ENCODE peak calls at places on chromosomes 6 and 20, in four cellular contexts. D, R, S and B are unnamed samples.

GRCh38 chr6:47435254-47435612 is 42.4 kb upstream of the CD2AP start:
- DNase-seq in R (no peak), S (no peak), D (no peak), B (no peak)

GRCh38 chr20:9912858-9913434 is 74.1 kb upstream of the PAK5 start:
- DNase-seq in D (peak; percentile 46), S (no peak), R (no peak), B (no peak)

GRCh38 chr6:33299237-33299944 is 649 bp upstream of the RGL2 start:
- DNase-seq in D (peak; percentile 92), S (peak; percentile 95), R (peak; percentile 96), B (peak; percentile 93)

GRCh38 chr20:62032606-62033368 is 32.9 kb downstream of the TAF4 start:
- DNase-seq in D (no peak), S (no peak), R (no peak), B (no peak)

GRCh38 chr6:14276066-14276465 is 158.5 kb downstream of the CD83 start:
- DNase-seq in S (no peak), D (no peak), R (no peak), B (no peak)

GRCh38 chr20:17469631-17470030 is 61.5 kb downstream of the BFSP1 start:
- DNase-seq in S (no peak), R (peak; percentile 7), D (no peak), B (no peak)

GRCh38 chr20:31669876-31670275 is 32.2 kb downstream of the COX4I2 start:
- DNase-seq in R (no peak), D (no peak), S (no peak), B (no peak)

GRCh38 chr20:64063389-64064144 is 569 bp downstream of the TCEA2 start:
- DNase-seq in D (no peak), S (no peak), R (no peak), B (no peak)

GRCh38 chr20:35918021-35918420 is 36.3 kb downstream of the SCAND1 start:
- DNase-seq in S (no peak), D (no peak), R (no peak), B (no peak)

GRCh38 chr6:149284904-149285303 is 32.6 kb upstream of the TAB2 start:
- DNase-seq in S (no peak), D (peak; percentile 65), R (no peak), B (no peak)

GRCh38 chr20:39897058-39897457 is 792.0 kb downstream of the MAFB start:
- DNase-seq in S (no peak), D (peak; percentile 74), R (no peak), B (no peak)

GRCh38 chr6:139983555-139984276 is 609.3 kb upstream of the CITED2 start:
- DNase-seq in R (no peak), S (no peak), D (peak; percentile 11), B (no peak)

GRCh38 chr6:143159001-143159400 is 98.3 kb downstream of the AIG1 start:
- DNase-seq in D (peak; percentile 56), R (no peak), S (no peak), B (no peak)

GRCh38 chr20:38724603-38725457 is 544 bp downstream of the SLC32A1 start:
- DNase-seq in R (no peak), S (peak; percentile 60), D (no peak), B (no peak)

GRCh38 chr6:159665868-159666635 is 27.0 kb downstream of the SOD2 start:
- DNase-seq in R (no peak), D (no peak), S (no peak), B (no peak)

GRCh38 chr20:49323622-49324238 is 45.9 kb upstream of the ZNFX1 start:
- DNase-seq in D (peak; percentile 82), R (no peak), S (no peak), B (no peak)

GRCh38 chr6:79928478-79928998 is 18.8 kb downstream of the ELOVL4 start:
- DNase-seq in R (no peak), S (no peak), D (no peak), B (no peak)

GRCh38 chr6:62285612-62286469 is at the start of gene KHDRBS2:
- DNase-seq in R (peak; percentile 84), S (peak; percentile 88), D (peak; percentile 52), B (peak; percentile 76)

GRCh38 chr6:111278738-111279137 is 191.4 kb downstream of the SLC16A10 start:
- DNase-seq in R (no peak), D (no peak), S (no peak), B (no peak)

GRCh38 chr6:105430685-105431084 is 27.8 kb upstream of the PREP start:
- DNase-seq in D (no peak), R (no peak), S (no peak), B (no peak)

GRCh38 chr20:59308493-59309201 is 8.2 kb downstream of the EDN3 start:
- DNase-seq in R (no peak), D (no peak), S (peak; percentile 45), B (no peak)

GRCh38 chr20:38139919-38140753 is 24.9 kb downstream of the TGM2 start:
- DNase-seq in R (no peak), D (no peak), S (no peak), B (no peak)

GRCh38 chr6:13924949-13925881 is at the start of gene RNF182:
- DNase-seq in R (no peak), S (no peak), D (peak; percentile 32), B (no peak)

GRCh38 chr6:121828567-121828966 is 393.1 kb downstream of the GJA1 start:
- DNase-seq in D (no peak), S (no peak), R (no peak), B (no peak)

GRCh38 chr6:108168980-108169800 is 3.4 kb downstream of the NR2E1 start:
- DNase-seq in S (peak; percentile 53), D (no peak), R (no peak), B (no peak)

GRCh38 chr20:45370571-45371204 is 7.4 kb downstream of the TP53TG5 start:
- DNase-seq in R (no peak), D (no peak), S (no peak), B (no peak)

GRCh38 chr20:17651761-17652388 is 30.2 kb downstream of the RRBP1 start:
- DNase-seq in R (no peak), S (peak; percentile 54), D (peak; percentile 21), B (no peak)

GRCh38 chr6:43278524-43279078 is 19.5 kb upstream of the SLC22A7 start:
- DNase-seq in S (no peak), R (no peak), D (peak; percentile 37), B (no peak)

GRCh38 chr20:53870426-53871199 is 199.8 kb downstream of the BCAS1 start:
- DNase-seq in S (no peak), D (no peak), R (no peak), B (no peak)

GRCh38 chr6:54801669-54802068 is 44.9 kb upstream of the FAM83B start:
- DNase-seq in D (peak; percentile 90), S (no peak), R (no peak), B (no peak)

GRCh38 chr6:87714093-87714809 is 12.2 kb upstream of the AKIRIN2 start:
- DNase-seq in R (no peak), S (no peak), D (peak; percentile 97), B (no peak)

GRCh38 chr20:32314768-32315167 is 37.3 kb downstream of the KIF3B start:
- DNase-seq in S (no peak), D (no peak), R (no peak), B (no peak)

GRCh38 chr6:90288404-90288803 is 8.2 kb downstream of the BACH2 start:
- DNase-seq in S (no peak), D (no peak), R (no peak), B (no peak)

GRCh38 chr6:1317302-1317815 is 5.5 kb downstream of the FOXQ1 start:
- DNase-seq in R (no peak), S (peak; percentile 75), D (no peak), B (no peak)

GRCh38 chr20:59412896-59413295 is 112.5 kb downstream of the EDN3 start:
- DNase-seq in D (no peak), S (no peak), R (no peak), B (no peak)

GRCh38 chr6:146352163-146352562 is 191.5 kb upstream of the RAB32 start:
- DNase-seq in D (no peak), R (no peak), S (no peak), B (no peak)

GRCh38 chr20:10671221-10671849 is 2.5 kb downstream of the JAG1 start:
- DNase-seq in R (peak; percentile 89), S (peak; percentile 88), D (peak; percentile 92), B (peak; percentile 70)

GRCh38 chr6:39889229-39889628 is 45.0 kb downstream of the MOCS1 start:
- DNase-seq in R (no peak), D (no peak), S (no peak), B (no peak)
- H3K4me3 ChIP-seq in R (no peak overlapping the region), D (no peak overlapping the region), S (no peak overlapping the region), B (no peak overlapping the region)

DNA sequence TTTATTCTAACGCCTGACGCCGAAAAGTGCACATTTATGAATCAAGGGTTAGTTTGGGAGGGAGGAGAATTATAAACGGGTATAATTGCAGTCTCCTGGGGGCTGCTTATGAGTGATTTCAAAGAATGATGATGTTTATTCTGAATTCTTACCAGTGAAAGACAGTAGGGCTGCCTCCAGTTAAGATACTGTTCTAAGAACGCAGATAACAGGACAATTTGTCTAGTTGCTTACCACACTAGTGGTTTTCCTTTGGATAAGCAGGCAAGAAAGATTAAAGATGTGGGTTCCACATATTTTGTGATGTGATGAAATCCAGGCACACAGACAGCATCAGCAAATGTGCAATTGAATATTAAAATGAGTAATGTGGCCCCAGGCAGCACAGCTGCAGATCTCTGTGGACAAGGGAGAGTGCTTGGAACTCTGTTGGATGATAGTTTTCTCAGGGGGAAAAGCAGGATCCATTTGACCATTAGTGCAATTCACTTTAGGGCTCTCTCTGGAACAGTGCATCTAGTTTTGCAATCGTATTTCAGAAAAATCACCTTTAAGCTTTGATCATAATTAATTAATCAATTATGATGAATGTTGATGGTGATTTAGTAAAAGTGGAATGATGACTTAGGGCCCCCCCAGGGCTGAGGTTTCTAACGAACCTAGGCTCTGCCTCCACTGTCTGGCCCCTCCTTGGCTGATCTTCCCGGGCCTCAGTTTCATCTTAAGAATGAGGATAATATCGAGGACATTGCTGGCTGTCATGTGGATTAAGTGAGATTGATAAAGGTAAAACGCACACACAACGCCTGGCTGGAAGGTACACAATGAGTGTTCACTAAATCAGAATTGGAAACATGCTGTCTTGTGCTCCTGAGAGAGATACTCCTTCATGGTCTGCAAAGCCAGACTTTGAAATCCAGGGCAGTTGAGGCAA is 5.0 kb upstream of the SULF2 start:
- DNase-seq in S (no peak), D (peak; percentile 90), R (no peak), B (no peak)
- H3K4me3 ChIP-seq in S (no peak overlapping the region), D (no peak overlapping the region), R (no peak overlapping the region), B (no peak overlapping the region)

GRCh38 chr6:35038076-35038475 is 103.1 kb downstream of the TCP11 start:
- DNase-seq in R (no peak), D (peak; percentile 13), S (no peak), B (no peak)

GRCh38 chr6:35036059-35036827 is 104.9 kb downstream of the TCP11 start:
- DNase-seq in S (no peak), D (no peak), R (no peak), B (no peak)

GRCh38 chr6:35035481-35036030 is 105.6 kb downstream of the TCP11 start:
- DNase-seq in S (no peak), D (peak; percentile 52), R (no peak), B (no peak)

GRCh38 chr6:35037289-35038038 is 103.7 kb downstream of the TCP11 start:
- DNase-seq in S (no peak), R (no peak), D (no peak), B (no peak)

DNA sequence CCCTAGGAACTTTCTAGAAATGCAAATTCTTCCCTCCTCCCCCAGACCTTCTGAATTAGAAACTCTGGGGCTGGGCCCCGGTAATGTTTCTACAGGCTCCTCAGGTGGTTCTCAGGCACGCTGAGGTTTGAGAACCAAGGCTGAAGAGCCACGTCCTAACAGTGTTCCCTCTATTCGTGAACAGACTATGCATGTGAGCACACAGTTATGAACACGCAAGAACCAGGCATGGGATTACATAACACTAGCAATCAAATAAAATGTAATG is 104.4 kb downstream of the TCP11 start:
- DNase-seq in R (no peak), D (no peak), S (no peak), B (no peak)
- H3K4me3 ChIP-seq in R (no peak overlapping the region), D (no peak overlapping the region), S (no peak overlapping the region), B (no peak overlapping the region)

GRCh38 chr6:27901801-27902200 is 10.4 kb downstream of the OR2B2 start:
- DNase-seq in S (no peak), D (no peak), R (no peak), B (no peak)
- H3K4me3 ChIP-seq in S (no peak overlapping the region), D (no peak overlapping the region), R (no peak overlapping the region), B (peak overlapping the region; percentile 69)